ENCODE peak calls at places on chromosomes 5 and 9, in five cellular contexts. H is lung; K is effector memory CD4-positive, alpha-beta T cell; G is tibial nerve; Q is ascending aorta. D is an unnamed sample.

GRCh38 chr9:131500939-131501541 is 1.7 kb upstream of the POMT1 start:
- DNase-seq in Q (no peak), H (no peak), G (no peak), K (peak; percentile 15), D (peak; percentile 81)

GRCh38 chr9:85377751-85378289 is 363.9 kb downstream of the AGTPBP1 start:
- DNase-seq in H (no peak), K (no peak), G (no peak), Q (no peak), D (no peak)

GRCh38 chr5:72857396-72857795 is 40.9 kb downstream of the TNPO1 start:
- DNase-seq in H (no peak), Q (no peak), G (no peak), K (no peak), D (no peak)

GRCh38 chr5:143685416-143685815 is 126.5 kb upstream of the HMHB1 start:
- DNase-seq in G (no peak), Q (no peak), H (no peak), K (no peak), D (no peak)

GRCh38 chr5:149749481-149750365 is 19.6 kb downstream of the PPARGC1B start:
- DNase-seq in G (no peak), H (no peak), Q (no peak), K (no peak), D (no peak)

GRCh38 chr5:159402328-159402727 is 72.0 kb upstream of the IL12B start:
- DNase-seq in Q (no peak), K (no peak), G (no peak), H (no peak), D (no peak)

GRCh38 chr5:151126199-151126645 is 31.4 kb downstream of the ANXA6 start:
- DNase-seq in H (peak; percentile 81), Q (no peak), K (peak; percentile 58), G (peak; percentile 70), D (peak; percentile 57)

GRCh38 chr5:13552361-13552760 is 392.1 kb downstream of the DNAH5 start:
- DNase-seq in K (no peak), H (no peak), G (no peak), Q (no peak), D (no peak)

GRCh38 chr9:128550226-128550625 is 2.2 kb upstream of the SPTAN1 start:
- DNase-seq in Q (no peak), G (no peak), H (no peak), K (no peak), D (no peak)

GRCh38 chr5:80541392-80541791 is 28.7 kb downstream of the ANKRD34B start:
- DNase-seq in G (no peak), K (no peak), H (no peak), Q (no peak), D (no peak)

GRCh38 chr9:21415492-21416267 is 6.8 kb downstream of the IFNA8 start:
- DNase-seq in G (no peak), H (no peak), Q (no peak), K (no peak), D (no peak)

GRCh38 chr5:146815423-146815822 is 63.1 kb downstream of the PPP2R2B start:
- DNase-seq in Q (no peak), K (no peak), H (no peak), G (no peak), D (no peak)

GRCh38 chr5:982377-983237 is 26.0 kb upstream of the NKD2 start:
- DNase-seq in G (no peak), K (no peak), Q (no peak), H (no peak), D (no peak)

GRCh38 chr9:131650254-131650653 is 89.6 kb downstream of the RAPGEF1 start:
- DNase-seq in K (no peak), Q (no peak), H (peak; percentile 47), G (peak; percentile 35), D (no peak)

GRCh38 chr9:11457809-11458785 is 845.3 kb upstream of the PTPRD start:
- DNase-seq in G (no peak), K (no peak), Q (no peak), H (no peak), D (no peak)

GRCh38 chr9:71819115-71819739 is 50.9 kb upstream of the CEMIP2 start:
- DNase-seq in H (no peak), Q (no peak), K (peak; percentile 28), G (peak; percentile 50), D (peak; percentile 62)

GRCh38 chr9:131623655-131624330 is 78.5 kb downstream of the PRRT1B start:
- DNase-seq in K (no peak), Q (no peak), G (no peak), H (no peak), D (no peak)

GRCh38 chr9:119556129-119556875 is 187.1 kb upstream of the BRINP1 start:
- DNase-seq in Q (no peak), G (peak; percentile 61), H (peak; percentile 72), K (no peak), D (no peak)

GRCh38 chr5:15587941-15588340 is 88.0 kb downstream of the FBXL7 start:
- DNase-seq in H (no peak), G (no peak), K (no peak), Q (no peak), D (no peak)

GRCh38 chr9:98565152-98566135 is 143.3 kb downstream of the GABBR2 start:
- DNase-seq in Q (no peak), G (no peak), K (no peak), H (no peak), D (no peak)

GRCh38 chr5:103668281-103668680 is 105.7 kb upstream of the NUDT12 start:
- DNase-seq in K (no peak), G (no peak), Q (no peak), H (no peak), D (no peak)

GRCh38 chr5:151615431-151615830 is 24.3 kb upstream of the FAT2 start:
- DNase-seq in H (no peak), G (no peak), K (no peak), Q (no peak), D (no peak)

GRCh38 chr5:5585751-5586341 is 163.4 kb downstream of the ICE1 start:
- DNase-seq in G (no peak), H (no peak), Q (no peak), K (no peak), D (no peak)

GRCh38 chr5:95810305-95811125 is 12.0 kb downstream of the GLRX start:
- DNase-seq in G (no peak), Q (no peak), K (no peak), H (no peak), D (no peak)

GRCh38 chr5:36740259-36740898 is 134.0 kb downstream of the SLC1A3 start:
- DNase-seq in G (no peak), K (no peak), H (no peak), Q (no peak), D (no peak)

GRCh38 chr9:114238919-114239879 is 83.7 kb upstream of the ORM1 start:
- DNase-seq in G (no peak), Q (no peak), K (no peak), H (no peak), D (no peak)

GRCh38 chr5:9698125-9698848 is 68.1 kb upstream of the TAS2R1 start:
- DNase-seq in K (no peak), H (no peak), G (no peak), Q (no peak), D (no peak)

GRCh38 chr5:101306391-101307137 is 403.5 kb upstream of the ST8SIA4 start:
- DNase-seq in K (no peak), Q (no peak), H (no peak), G (no peak), D (no peak)

DNA sequence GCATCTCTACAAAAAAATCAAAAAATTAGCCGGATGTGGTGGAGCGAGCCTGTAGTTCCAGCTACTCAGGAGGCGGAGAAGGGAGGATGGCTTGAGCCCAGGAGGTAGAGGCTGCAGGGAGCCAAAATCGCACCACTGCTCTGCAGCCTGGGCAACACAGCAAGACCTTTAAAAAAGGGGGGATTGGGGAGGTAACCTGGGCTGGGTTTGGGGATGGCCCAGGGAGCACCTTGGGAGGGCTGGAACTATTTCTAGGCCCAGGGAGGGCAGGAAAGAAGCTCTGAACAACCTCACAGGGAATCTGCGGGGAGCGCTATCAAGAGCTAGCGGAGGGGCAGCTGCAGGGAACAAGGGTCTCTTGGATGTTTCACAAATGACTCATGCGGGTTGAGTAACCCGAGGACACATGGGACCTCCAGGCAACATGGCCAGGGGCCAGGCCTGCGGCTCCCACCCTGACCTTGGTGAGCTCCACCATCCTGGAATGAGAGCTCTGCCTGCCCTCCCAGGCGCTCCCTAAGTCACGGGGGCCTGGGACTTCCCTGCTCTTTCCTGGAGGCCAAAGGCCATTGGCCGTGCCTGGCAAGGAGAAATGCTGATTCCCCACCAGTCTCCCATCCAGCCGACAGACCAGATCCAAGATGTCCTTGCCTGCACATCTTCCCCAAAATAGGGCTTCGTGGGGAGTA is 23.4 kb downstream of the SARDH start:
- DNase-seq in H (no peak), K (no peak), G (peak; percentile 17), Q (no peak), D (no peak)
- H3K4me3 ChIP-seq in H (no peak overlapping the region), K (no peak overlapping the region), G (no peak overlapping the region), Q (no peak overlapping the region), D (no peak overlapping the region)

DNA sequence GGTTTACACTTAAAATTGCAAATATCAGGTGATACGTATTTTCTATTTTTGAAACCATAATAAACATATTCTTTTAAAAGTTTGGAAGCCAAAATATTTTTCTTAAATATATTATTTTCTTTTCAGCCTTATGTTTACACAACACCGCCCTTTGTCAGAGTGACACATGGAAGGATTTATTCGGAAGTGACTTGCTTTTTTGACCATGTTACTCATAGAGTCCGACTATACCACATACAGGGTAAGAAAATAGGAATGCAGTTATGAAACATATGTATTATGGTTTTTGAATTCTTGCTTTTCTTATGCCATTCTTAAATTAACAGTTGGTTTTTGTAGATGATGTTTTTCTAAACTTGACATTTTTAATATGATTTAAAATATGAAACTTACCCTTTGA is 133.9 kb downstream of the MAN2A1 start:
- DNase-seq in G (no peak), K (no peak), H (no peak), Q (no peak), D (no peak)
- H3K27ac ChIP-seq in G (no peak overlapping the region), K (no peak overlapping the region), H (no peak overlapping the region), Q (no peak overlapping the region), D (no peak overlapping the region)

DNA sequence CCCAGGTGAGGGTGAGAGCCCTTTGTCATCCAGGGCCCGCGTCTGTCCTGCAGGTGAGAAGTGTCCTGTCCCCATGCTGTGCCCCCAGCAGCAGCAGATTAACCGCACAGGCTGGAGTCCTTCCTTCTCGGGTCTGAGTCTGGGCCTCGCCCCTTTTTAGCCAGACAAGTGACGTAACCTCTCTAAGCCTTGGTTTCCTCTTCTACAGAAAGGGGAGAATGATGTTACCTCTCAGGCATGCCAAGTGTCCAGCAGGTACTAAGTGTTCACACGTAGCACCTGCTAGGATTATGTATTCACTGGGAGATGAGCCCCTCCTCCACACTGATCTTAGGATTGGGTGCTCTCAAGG is 6.9 kb downstream of the NEURL1B start:
- DNase-seq in G (no peak), K (no peak), H (peak; percentile 57), Q (no peak), D (no peak)
- H3K4me1 ChIP-seq in G (no peaks in the 10 kb centered on the region), K (no peaks in the 10 kb centered on the region), H (peaks cover 28% of the 10 kb centered on the region), Q (no peaks in the 10 kb centered on the region), D (no peaks in the 10 kb centered on the region)

DNA sequence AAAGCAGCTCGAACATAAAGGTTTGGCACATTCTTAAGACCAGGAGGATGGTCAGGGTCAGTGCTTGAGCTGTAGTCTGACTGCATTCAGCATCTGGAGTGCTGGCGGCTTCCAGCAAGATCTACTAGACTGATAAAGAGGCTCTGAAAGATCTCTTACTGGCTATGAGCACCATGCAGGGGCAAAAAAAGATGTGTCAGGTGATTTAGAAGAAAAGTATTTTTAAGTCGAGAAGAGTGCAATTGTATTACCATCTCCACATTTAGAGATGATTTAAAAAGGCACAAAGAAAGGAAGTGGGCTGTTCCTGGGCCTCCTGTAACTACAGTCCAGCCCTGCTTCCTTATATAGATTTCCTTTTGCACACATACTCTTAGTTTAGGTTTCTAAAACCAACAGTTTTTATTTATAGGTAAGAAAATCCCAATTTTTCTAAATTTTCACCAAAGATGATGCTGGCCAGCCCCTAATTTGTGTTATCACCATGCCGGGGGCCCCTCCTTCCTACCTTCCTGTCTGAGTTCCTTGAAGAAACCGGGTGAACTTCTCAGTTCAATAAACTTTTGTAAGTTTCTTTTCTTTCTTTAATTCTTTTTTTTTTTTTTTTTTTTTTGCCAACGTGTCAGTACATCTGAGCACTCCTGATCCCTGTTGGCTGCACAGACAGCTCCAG is 65.9 kb upstream of the PLPP1 start:
- DNase-seq in Q (no peak), H (no peak), G (no peak), K (no peak), D (no peak)
- H3K4me3 ChIP-seq in Q (peak overlapping the region; percentile 36), H (no peak overlapping the region), G (no peak overlapping the region), K (no peak overlapping the region), D (peak overlapping the region; percentile 2)